ENCODE peak calls at places on chromosomes 12 and 14, in six cellular contexts. Y is uterus, F is pancreas, R is gastrocnemius medialis, O is fibroblast of pulmonary artery, W is astrocyte. H is an unnamed sample.

GRCh38 chr12:131105736-131106356 is 152.1 kb downstream of the ADGRD1 start:
- DNase-seq in O (no peak), R (no peak), Y (peak), W (no peak), F (no peak), H (peak)

GRCh38 chr12:26701604-26702215 is 131.3 kb downstream of the ITPR2 start:
- DNase-seq in O (peak), W (peak), Y (no peak), R (no peak), F (no peak), H (no peak)

GRCh38 chr12:120748242-120748641 is 22.6 kb downstream of the ACADS start:
- DNase-seq in R (no peak), F (no peak), O (no peak), W (no peak), Y (no peak), H (no peak)

GRCh38 chr12:27790179-27790578 is 10.1 kb upstream of the MANSC4 start:
- DNase-seq in Y (no peak), F (no peak), O (no peak), R (no peak), W (no peak), H (no peak)

GRCh38 chr12:112685321-112685720 is 106.2 kb upstream of the RPH3A start:
- DNase-seq in O (no peak), F (no peak), R (no peak), W (no peak), Y (no peak), H (no peak)

GRCh38 chr14:101504096-101504948 is 57.0 kb upstream of the DIO3 start:
- DNase-seq in Y (peak), R (no peak), O (no peak), F (no peak), W (no peak), H (peak)

GRCh38 chr12:60501124-60501729 is 905.4 kb downstream of the SLC16A7 start:
- DNase-seq in F (no peak), R (no peak), W (peak), O (peak), Y (no peak), H (no peak)

GRCh38 chr12:57875753-57876547 is 29.4 kb upstream of the CTDSP2 start:
- DNase-seq in O (no peak), Y (no peak), R (no peak), F (no peak), W (no peak), H (no peak)

GRCh38 chr12:53676715-53677611 is 1.1 kb upstream of the ATP5MC2 start:
- DNase-seq in R (peak), O (peak), F (peak), W (no peak), Y (peak), H (peak)

GRCh38 chr12:99043319-99043914 is 398.3 kb downstream of the APAF1 start:
- DNase-seq in O (peak), F (peak), W (peak), Y (peak), R (no peak), H (no peak)

GRCh38 chr12:12714276-12715001 is 2.7 kb upstream of the CDKN1B start:
- DNase-seq in W (peak), R (no peak), Y (peak), F (peak), O (no peak), H (peak)

GRCh38 chr14:91246051-91246852 is 1.7 kb upstream of the GPR68 start:
- DNase-seq in Y (no peak), F (no peak), W (no peak), R (no peak), O (no peak), H (peak)

GRCh38 chr14:53953002-53953827 is 3.4 kb downstream of the BMP4 start:
- DNase-seq in Y (peak), W (peak), F (peak), R (peak), O (peak), H (no peak)

GRCh38 chr12:123986374-123986920 is 13.4 kb downstream of the ZNF664 start:
- DNase-seq in O (no peak), R (no peak), W (no peak), Y (no peak), F (no peak), H (no peak)

GRCh38 chr14:45140661-45141187 is 5.0 kb downstream of the FANCM start:
- DNase-seq in F (no peak), R (no peak), O (no peak), Y (no peak), W (no peak), H (no peak)

GRCh38 chr14:68807148-68807600 is 14.3 kb upstream of the ZFP36L1 start:
- DNase-seq in O (peak), F (peak), R (no peak), W (peak), Y (peak), H (no peak)

GRCh38 chr12:25615119-25615518 is 62.0 kb upstream of the LMNTD1 start:
- DNase-seq in R (no peak), O (peak), F (no peak), W (peak), Y (no peak), H (no peak)

GRCh38 chr14:73786942-73787759 is 64.5 kb upstream of the PTGR2 start:
- DNase-seq in F (peak), W (no peak), O (no peak), Y (peak), R (peak), H (peak)

GRCh38 chr12:84497819-84498218 is 414.8 kb downstream of the SLC6A15 start:
- DNase-seq in O (peak), R (no peak), W (no peak), Y (no peak), F (no peak), H (no peak)

GRCh38 chr12:123939716-123940626 is 32.7 kb downstream of the CCDC92 start:
- DNase-seq in W (no peak), R (no peak), Y (no peak), F (no peak), O (no peak), H (no peak)

GRCh38 chr14:54455363-54455762 is 14.2 kb upstream of the CNIH1 start:
- DNase-seq in Y (no peak), R (no peak), O (no peak), W (no peak), F (no peak), H (no peak)

GRCh38 chr12:127125607-127126259 is 1141.2 kb upstream of the TMEM132C start:
- DNase-seq in W (peak), R (no peak), F (no peak), O (peak), Y (no peak), H (no peak)

GRCh38 chr12:123265851-123266678 is 5.6 kb downstream of the CDK2AP1 start:
- DNase-seq in O (no peak), F (no peak), Y (no peak), W (no peak), R (no peak), H (no peak)

GRCh38 chr12:117098071-117098360 is 1.2 kb downstream of the TESC start:
- DNase-seq in F (no peak), Y (no peak), W (no peak), O (no peak), R (no peak), H (no peak)

GRCh38 chr14:64610049-64610746 is 60.4 kb downstream of the PPP1R36 start:
- DNase-seq in F (no peak), W (no peak), O (no peak), R (no peak), Y (no peak), H (no peak)

GRCh38 chr14:93056840-93057585 is 58.7 kb downstream of the ITPK1 start:
- DNase-seq in F (no peak), W (no peak), O (no peak), Y (no peak), R (no peak), H (no peak)

GRCh38 chr14:78614651-78615050 is 444.5 kb downstream of the NRXN3 start:
- DNase-seq in Y (no peak), O (no peak), F (no peak), R (no peak), W (no peak), H (no peak)

GRCh38 chr12:68148261-68148951 is 11.1 kb downstream of the IFNG start:
- DNase-seq in F (no peak), Y (no peak), W (no peak), O (no peak), R (no peak), H (no peak)

GRCh38 chr12:131438874-131439273 is 272.0 kb upstream of the SFSWAP start:
- DNase-seq in R (no peak), O (no peak), F (no peak), Y (no peak), W (no peak), H (peak)

GRCh38 chr12:70721216-70721615 is 84.0 kb upstream of the PTPRB start:
- DNase-seq in R (no peak), Y (no peak), O (no peak), F (no peak), W (no peak), H (no peak)

GRCh38 chr14:24710403-24711063 is 76.5 kb upstream of the GZMB start:
- DNase-seq in Y (peak), W (peak), F (peak), R (peak), O (peak), H (peak)

GRCh38 chr12:54051081-54051912 is 2.3 kb upstream of the HOXC4 start:
- DNase-seq in W (no peak), R (no peak), Y (no peak), O (no peak), F (no peak), H (no peak)

GRCh38 chr12:6084261-6084968 is 40.1 kb downstream of the VWF start:
- DNase-seq in F (no peak), Y (peak), O (peak), R (no peak), W (peak), H (no peak)

GRCh38 chr14:77707724-77708408 is at the start of the genes ALKBH1 and SLIRP:
- DNase-seq in F (peak), R (peak), O (peak), W (peak), Y (peak), H (peak)

GRCh38 chr14:101781240-101782061 is 19.9 kb downstream of the PPP2R5C start:
- DNase-seq in Y (no peak), O (no peak), F (no peak), W (no peak), R (no peak), H (no peak)

GRCh38 chr14:53696217-53696965 is 260.2 kb downstream of the BMP4 start:
- DNase-seq in R (no peak), Y (no peak), O (no peak), W (peak), F (no peak), H (no peak)

GRCh38 chr14:51302319-51303030 is 62.4 kb downstream of the TMX1 start:
- DNase-seq in W (peak), Y (no peak), R (no peak), F (no peak), O (no peak), H (no peak)

GRCh38 chr12:23488130-23488529 is 461.3 kb downstream of the SOX5 start:
- DNase-seq in R (no peak), Y (no peak), F (no peak), W (no peak), O (no peak), H (no peak)

DNA sequence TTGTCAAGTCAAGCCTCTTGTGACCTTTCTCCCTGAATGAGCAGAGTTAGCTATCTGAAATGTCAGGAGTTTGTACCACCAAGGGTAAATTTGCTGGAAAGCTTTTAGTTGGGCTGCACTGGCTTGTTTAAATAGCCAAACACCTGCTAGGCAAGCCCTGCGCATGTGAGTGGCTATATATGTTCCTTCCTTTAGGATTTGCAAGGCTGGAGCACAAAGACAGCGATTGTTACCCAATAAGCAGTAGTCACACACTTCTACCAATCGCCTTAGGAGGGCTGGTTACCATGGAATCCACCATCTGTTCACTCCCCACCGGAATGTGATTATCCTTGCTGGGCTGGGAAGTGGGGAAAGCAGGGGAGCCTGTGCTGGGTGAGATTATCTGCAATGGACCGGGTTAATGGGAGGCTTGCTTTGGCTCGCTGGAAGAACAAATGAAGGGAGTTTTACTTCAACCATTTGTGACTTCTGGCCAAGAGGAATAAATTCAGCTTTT is 102.5 kb downstream of the FGD4 start:
- DNase-seq in F (no peak), O (peak), W (peak), R (peak), Y (peak), H (no peak)
- H3K4me3 ChIP-seq in F (peak), O (peak), W (peak), R (peak), Y (no peak), H (no peak)

GRCh38 chr14:75437201-75438143 is 9.7 kb downstream of the JDP2 start:
- DNase-seq in O (no peak), R (no peak), Y (no peak), F (no peak), W (no peak), H (no peak)
- H3K4me3 ChIP-seq in O (no peak), R (no peak), Y (no peak), F (no peak), W (no peak), H (no peak)

DNA sequence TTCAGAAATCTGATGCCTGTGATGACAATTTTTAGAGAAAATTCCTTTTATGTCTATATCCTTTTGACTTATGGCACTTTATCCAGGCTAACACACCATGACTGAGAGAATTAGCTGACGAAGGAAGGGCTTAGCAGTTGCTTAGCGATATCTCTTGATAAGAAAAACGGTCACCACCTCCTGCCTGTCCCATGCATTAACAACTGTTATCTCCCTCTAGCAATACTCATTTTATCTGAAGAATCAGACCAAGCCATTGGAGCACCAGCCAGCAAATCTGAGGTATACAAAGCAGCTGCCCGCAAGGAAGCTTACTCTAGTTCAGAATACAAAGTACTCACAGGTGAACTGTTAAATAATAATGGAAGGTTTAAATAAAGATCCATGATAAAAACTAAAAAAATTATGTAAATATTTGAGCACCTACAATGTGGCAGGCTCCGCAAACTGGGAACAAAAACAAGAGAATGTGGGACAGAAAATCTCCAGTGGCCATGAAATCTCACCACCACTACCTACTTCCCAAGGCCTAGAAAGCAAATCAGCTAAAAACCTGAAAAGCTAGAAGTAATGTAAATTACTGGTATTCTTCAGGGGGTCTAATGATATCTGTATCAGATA is 24.3 kb downstream of the PPM1H start:
- DNase-seq in O (no peak), F (no peak), W (no peak), R (no peak), Y (no peak), H (no peak)
- H3K4me3 ChIP-seq in O (no peak), F (no peak), W (no peak), R (no peak), Y (no peak), H (no peak)

GRCh38 chr12:3492868-3493224 is 1.8 kb downstream of the PRMT8 start:
- DNase-seq in O (no peak), W (no peak), R (no peak), Y (no peak), F (no peak), H (no peak)

GRCh38 chr12:3489057-3489456 is 1.9 kb upstream of the PRMT8 start:
- DNase-seq in F (no peak), W (peak), R (no peak), Y (no peak), O (peak), H (no peak)

GRCh38 chr12:3490848-3491382 is at the start of gene PRMT8:
- DNase-seq in F (peak), O (no peak), Y (no peak), W (no peak), R (no peak), H (no peak)

GRCh38 chr12:3493225-3494049 is 2.4 kb downstream of the PRMT8 start:
- DNase-seq in F (no peak), O (no peak), Y (no peak), R (no peak), W (no peak), H (no peak)

GRCh38 chr12:3491938-3492867 is 1.2 kb downstream of the PRMT8 start:
- DNase-seq in Y (no peak), W (peak), R (no peak), O (peak), F (peak), H (peak)
- H3K4me3 ChIP-seq in Y (no peak), W (no peak), R (no peak), O (no peak), F (peak), H (no peak)

H was measured in CD8-positive, alpha-beta T cell.